ENCODE peak calls at places on chromosomes 12 and 14, in five cellular contexts. J is endothelial cell of umbilical vein, X is tibial nerve, T is IMR-90, H is sigmoid colon. O is an unnamed sample. For H3K9me3 and H3K27me3, the result is how much of the 10 kb centered on the place peaks cover.

GRCh38 chr12:6547987-6548386 is 7.9 kb downstream of the IFFO1 start:
- DNase-seq in J (peak), X (no peak), T (peak), H (peak), O (no peak)

GRCh38 chr14:68759017-68759569 is 33.8 kb downstream of the ZFP36L1 start:
- DNase-seq in J (no peak), X (no peak), T (no peak), H (no peak), O (no peak)

GRCh38 chr12:72989458-72989947 is 717.3 kb downstream of the TRHDE start:
- DNase-seq in J (no peak), X (no peak), T (no peak), H (no peak), O (no peak)

GRCh38 chr14:77809011-77809410 is 9.1 kb downstream of the ADCK1 start:
- DNase-seq in J (no peak), X (no peak), T (no peak), H (no peak), O (no peak)

GRCh38 chr12:130615906-130616305 is 100.2 kb downstream of the RIMBP2 start:
- DNase-seq in J (no peak), X (no peak), T (no peak), H (peak), O (no peak)

GRCh38 chr14:53716521-53716920 is 240.1 kb downstream of the BMP4 start:
- DNase-seq in J (peak), X (no peak), T (no peak), H (no peak), O (no peak)

GRCh38 chr14:63901434-63902085 is 48.8 kb downstream of the SYNE2 start:
- DNase-seq in J (no peak), X (no peak), T (peak), H (no peak), O (no peak)

GRCh38 chr12:124967016-124967739 is 21.8 kb downstream of the DHX37 start:
- DNase-seq in J (no peak), X (no peak), T (no peak), H (no peak), O (no peak)

GRCh38 chr12:124694250-124694649 is 126.8 kb upstream of the NCOR2 start:
- DNase-seq in J (no peak), X (no peak), T (no peak), H (no peak), O (no peak)

GRCh38 chr14:103393687-103394626 is 8.7 kb downstream of the MARK3 start:
- DNase-seq in J (peak), X (no peak), T (peak), H (no peak), O (peak)

GRCh38 chr14:90405101-90405500 is 8.3 kb downstream of the CALM1 start:
- DNase-seq in J (no peak), X (no peak), T (no peak), H (no peak), O (no peak)

GRCh38 chr14:98203421-98203820 is 1068.6 kb downstream of the BCL11B start:
- DNase-seq in J (no peak), X (no peak), T (no peak), H (no peak), O (no peak)

GRCh38 chr12:100661300-100661951 is 87.9 kb downstream of the GAS2L3 start:
- DNase-seq in J (peak), X (no peak), T (peak), H (no peak), O (no peak)

GRCh38 chr12:50066402-50066801 is 9.0 kb downstream of the ASIC1 start:
- DNase-seq in J (no peak), X (no peak), T (peak), H (peak), O (no peak)

GRCh38 chr12:19411234-19412221 is 27.8 kb upstream of the AEBP2 start:
- DNase-seq in J (no peak), X (no peak), T (no peak), H (no peak), O (no peak)

GRCh38 chr12:96698965-96699364 is 208.1 kb upstream of the NEDD1 start:
- DNase-seq in J (no peak), X (no peak), T (no peak), H (no peak), O (no peak)

GRCh38 chr12:90091809-90092208 is 383.2 kb upstream of the ATP2B1 start:
- DNase-seq in J (no peak), X (no peak), T (no peak), H (no peak), O (no peak)

GRCh38 chr12:127811988-127812387 is 455.0 kb upstream of the TMEM132C start:
- DNase-seq in J (no peak), X (no peak), T (no peak), H (no peak), O (no peak)

GRCh38 chr14:103127861-103128598 is 4.8 kb downstream of the TNFAIP2 start:
- DNase-seq in J (no peak), X (no peak), T (no peak), H (no peak), O (peak)

GRCh38 chr12:6691473-6691872 is 2.3 kb upstream of the ZNF384 start:
- DNase-seq in J (no peak), X (no peak), T (peak), H (no peak), O (no peak)

GRCh38 chr12:109264095-109264942 is 44.8 kb downstream of the FOXN4 start:
- DNase-seq in J (peak), X (peak), T (peak), H (peak), O (peak)

GRCh38 chr12:24226745-24227350 is 277.4 kb upstream of the SOX5 start:
- DNase-seq in J (peak), X (no peak), T (peak), H (no peak), O (no peak)

GRCh38 chr14:49767473-49768300 is at the start of gene KLHDC2:
- DNase-seq in J (peak), X (peak), T (peak), H (peak), O (peak)

GRCh38 chr14:68794130-68794855 is 1.4 kb upstream of the ZFP36L1 start:
- DNase-seq in J (peak), X (peak), T (peak), H (peak), O (peak)

GRCh38 chr12:7127916-7128626 is 618 bp downstream of the RBP5 start:
- DNase-seq in J (no peak), X (no peak), T (no peak), H (peak), O (peak)

GRCh38 chr12:89051065-89051677 is 301.1 kb downstream of the DUSP6 start:
- DNase-seq in J (peak), X (no peak), T (peak), H (no peak), O (no peak)

GRCh38 chr14:86035882-86036281 is 505.9 kb downstream of the FLRT2 start:
- DNase-seq in J (no peak), X (no peak), T (no peak), H (no peak), O (no peak)

GRCh38 chr14:103239751-103240150 is 94.3 kb upstream of the EIF5 start:
- DNase-seq in J (no peak), X (no peak), T (no peak), H (no peak), O (no peak)

GRCh38 chr12:90234455-90234854 is 525.8 kb upstream of the ATP2B1 start:
- DNase-seq in J (no peak), X (no peak), T (peak), H (no peak), O (no peak)

GRCh38 chr14:65749287-65749686 is 336.8 kb downstream of the FUT8 start:
- DNase-seq in J (no peak), X (no peak), T (no peak), H (no peak), O (no peak)

GRCh38 chr12:49482095-49483051 is 56.5 kb upstream of the KCNH3 start:
- DNase-seq in J (no peak), X (no peak), T (peak), H (no peak), O (no peak)

GRCh38 chr12:34406996-34407300 is 384.7 kb downstream of the ALG10 start:
- DNase-seq in J (no peak), X (peak), T (no peak), H (peak), O (peak)

GRCh38 chr12:34403706-34404376 is 381.5 kb downstream of the ALG10 start:
- DNase-seq in J (no peak), X (peak), T (no peak), H (peak), O (peak)

GRCh38 chr12:34406228-34406995 is 384.1 kb downstream of the ALG10 start:
- DNase-seq in J (no peak), X (peak), T (no peak), H (peak), O (peak)

GRCh38 chr12:34404377-34405285 is 382.3 kb downstream of the ALG10 start:
- DNase-seq in J (no peak), X (peak), T (no peak), H (peak), O (peak)

GRCh38 chr12:34405286-34406227 is 383.3 kb downstream of the ALG10 start:
- DNase-seq in J (no peak), X (peak), T (no peak), H (peak), O (peak)
- H3K9me3 ChIP-seq in J (under half), X (under half), T (half or more), H (under half), O (under half)

GRCh38 chr14:95677168-95677835 is 8.9 kb upstream of the TCL1B start:
- DNase-seq in J (no peak), X (no peak), T (no peak), H (no peak), O (no peak)

GRCh38 chr14:95681153-95681552 is 5.1 kb upstream of the TCL1B start:
- DNase-seq in J (no peak), X (no peak), T (no peak), H (no peak), O (no peak)

GRCh38 chr14:95675486-95675885 is 10.7 kb upstream of the TCL1B start:
- DNase-seq in J (no peak), X (no peak), T (no peak), H (no peak), O (no peak)

GRCh38 chr14:95679995-95680735 is 6.1 kb upstream of the TCL1B start:
- DNase-seq in J (no peak), X (no peak), T (no peak), H (no peak), O (no peak)

GRCh38 chr14:95679148-95679547 is 7.1 kb upstream of the TCL1B start:
- DNase-seq in J (no peak), X (no peak), T (no peak), H (no peak), O (no peak)
- H3K27me3 ChIP-seq in J (under half), X (under half), T (under half), H (under half), O (under half)

GRCh38 chr12:123271182-123271491 is 519 bp downstream of the CDK2AP1 start:
- DNase-seq in J (no peak), X (no peak), T (peak), H (peak), O (peak)
- TF ChIP-seq POLR2A in J (no peak), X (no peak), T (no peak), H (no peak), O (no peak)

GRCh38 chr12:34393821-34394150 is 371.5 kb downstream of the ALG10 start:
- DNase-seq in J (no peak), X (no peak), T (no peak), H (no peak), O (no peak)
- H3K9me3 ChIP-seq in J (under half), X (under half), T (half or more), H (under half), O (under half)

DNA sequence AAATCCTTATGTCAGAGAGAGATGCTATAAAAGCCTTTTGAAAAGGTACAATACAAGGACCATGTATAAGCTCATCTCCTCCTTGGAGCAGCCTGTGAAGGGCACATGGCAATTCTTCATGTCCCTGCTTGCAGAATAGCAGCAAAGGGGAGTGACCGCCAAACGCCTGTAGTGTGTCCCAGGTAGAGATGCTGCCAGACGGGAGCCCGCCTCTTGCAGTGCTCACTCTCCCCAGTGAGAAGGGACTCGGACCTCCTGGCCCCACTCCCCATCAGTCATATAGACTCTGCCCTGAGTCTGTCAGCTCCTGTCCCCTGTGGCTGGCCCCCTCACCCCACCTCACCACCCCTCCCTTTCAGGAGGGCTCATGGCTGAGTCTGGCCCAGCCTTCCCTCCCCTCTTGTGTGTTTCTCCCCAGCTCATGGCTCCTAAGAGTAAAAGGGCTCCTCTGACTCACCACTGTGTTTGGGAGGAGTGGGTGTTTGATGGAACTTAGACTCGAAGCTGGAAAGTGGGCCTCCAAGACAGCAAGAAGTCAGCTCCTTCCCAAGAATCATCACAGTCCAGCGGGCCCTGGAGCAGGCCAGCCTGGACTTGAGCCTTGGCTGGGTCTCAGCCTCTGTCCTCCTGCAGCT is 41.0 kb downstream of the DEGS2 start:
- DNase-seq in J (no peak), X (no peak), T (peak), H (no peak), O (no peak)
- H3K27me3 ChIP-seq in J (under half), X (under half), T (under half), H (under half), O (under half)

GRCh38 chr12:46660719-46661118 is 165.1 kb downstream of the SLC38A4 start:
- DNase-seq in J (no peak), X (no peak), T (peak), H (no peak), O (no peak)

GRCh38 chr12:46660276-46660675 is 165.5 kb downstream of the SLC38A4 start:
- DNase-seq in J (peak), X (no peak), T (peak), H (no peak), O (no peak)

GRCh38 chr12:46659844-46660243 is 166.0 kb downstream of the SLC38A4 start:
- DNase-seq in J (peak), X (no peak), T (no peak), H (no peak), O (no peak)

GRCh38 chr12:46659032-46659703 is 166.6 kb downstream of the SLC38A4 start:
- DNase-seq in J (peak), X (no peak), T (peak), H (no peak), O (no peak)

GRCh38 chr12:46657416-46658411 is 168.1 kb downstream of the SLC38A4 start:
- DNase-seq in J (peak), X (no peak), T (peak), H (no peak), O (no peak)
- TF ChIP-seq POLR2A in J (no peak), X (no peak), T (no peak), H (no peak), O (no peak)

DNA sequence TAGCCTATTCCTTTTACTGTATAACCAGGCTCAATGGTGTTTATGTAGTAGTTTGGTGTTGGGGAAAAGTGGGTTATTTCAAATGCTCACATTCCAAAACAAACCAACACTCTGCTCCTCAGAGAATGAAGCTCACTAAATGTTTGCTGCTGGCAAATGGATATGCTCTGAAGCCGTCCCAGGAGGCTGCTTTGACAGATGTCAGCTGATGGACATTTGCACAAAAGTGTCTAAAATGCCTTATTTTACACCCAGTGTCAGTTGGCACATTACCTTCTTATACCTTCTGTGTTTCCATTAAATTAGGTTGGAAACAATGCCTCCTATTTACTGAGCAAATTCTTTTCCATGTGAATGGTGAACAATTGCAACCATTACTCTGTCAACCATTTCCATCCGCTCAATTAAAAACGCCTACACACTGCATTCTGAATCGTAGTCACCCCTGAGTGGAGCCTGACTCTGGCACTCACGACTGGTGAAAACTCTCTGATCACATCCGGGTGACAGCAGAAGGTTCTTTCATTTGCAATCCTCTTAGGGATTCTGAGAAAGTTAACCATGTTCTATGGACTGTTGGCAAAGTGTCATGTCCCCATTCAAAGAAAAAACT is 1679.8 kb upstream of the FLRT2 start:
- DNase-seq in J (no peak), X (no peak), T (no peak), H (no peak), O (no peak)
- H3K9me3 ChIP-seq in J (under half), X (under half), T (under half), H (under half), O (under half)

DNA sequence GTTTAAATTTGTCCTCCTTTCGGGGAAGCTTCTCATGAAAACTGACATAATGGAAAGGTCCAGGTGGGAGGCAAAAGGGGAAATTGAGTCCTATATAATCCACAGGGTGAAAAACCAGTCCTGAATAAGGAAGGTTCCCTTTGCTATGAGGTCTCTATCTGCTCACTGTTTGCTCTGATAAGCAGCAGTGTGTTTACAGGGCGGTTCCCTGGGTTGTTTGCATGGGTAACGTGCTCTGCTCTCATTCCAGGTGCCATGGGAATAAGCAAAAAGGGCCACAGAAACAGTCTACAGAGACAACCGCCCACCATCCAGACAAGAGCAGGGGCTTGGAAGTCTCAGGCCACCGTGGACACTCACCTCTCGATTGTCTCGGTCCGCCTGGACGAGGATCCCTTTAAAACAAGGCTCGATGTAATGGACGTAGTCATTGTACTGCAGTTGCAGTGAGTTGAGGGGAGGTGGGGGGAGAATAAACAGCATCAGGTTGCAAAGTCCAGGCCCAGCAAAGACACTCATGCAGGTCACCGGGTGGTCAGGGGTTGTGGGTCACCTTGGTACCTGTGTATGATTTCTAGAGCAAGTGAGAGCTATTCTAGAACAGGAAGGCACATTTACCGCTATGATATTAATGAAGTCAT is 32.7 kb downstream of the CACNA2D4 start:
- DNase-seq in J (no peak), X (no peak), T (no peak), H (no peak), O (no peak)
- H3K27me3 ChIP-seq in J (under half), X (under half), T (half or more), H (under half), O (under half)

GRCh38 chr12:132710422-132711168 is at the start of gene PGAM5:
- DNase-seq in J (peak), X (peak), T (peak), H (peak), O (peak)
- TF ChIP-seq POLR2A in J (peak), X (peak), T (peak), H (no peak), O (peak)